ENCODE peak calls at places on chromosomes 5 and 9, in four cellular contexts. One of them, this sample, is unnamed.

GRCh38 chr9:107847977-107848376 is 358.4 kb upstream of the KLF4 start:
- DNase-seq in neural crest cell: no peak
- DNase-seq in CD4-positive, CD25-positive, alpha-beta regulatory T cell: no peak
- DNase-seq in CD8-positive, alpha-beta memory T cell: no peak
- DNase-seq in this sample: no peak

GRCh38 chr5:10401499-10401898 is 40.2 kb upstream of the ROPN1L start:
- DNase-seq in neural crest cell: no peak
- DNase-seq in CD4-positive, CD25-positive, alpha-beta regulatory T cell: no peak
- DNase-seq in CD8-positive, alpha-beta memory T cell: no peak
- DNase-seq in this sample: no peak

GRCh38 chr5:145697251-145698016 is 137.7 kb downstream of the PRELID2 start:
- DNase-seq in neural crest cell: no peak
- DNase-seq in CD4-positive, CD25-positive, alpha-beta regulatory T cell: peak
- DNase-seq in CD8-positive, alpha-beta memory T cell: no peak
- DNase-seq in this sample: no peak

GRCh38 chr9:93288891-93289883 is 105.2 kb downstream of the WNK2 start:
- DNase-seq in neural crest cell: no peak
- DNase-seq in CD4-positive, CD25-positive, alpha-beta regulatory T cell: no peak
- DNase-seq in CD8-positive, alpha-beta memory T cell: no peak
- DNase-seq in this sample: no peak

GRCh38 chr5:1875843-1876671 is 6.7 kb downstream of the IRX4 start:
- DNase-seq in neural crest cell: no peak
- DNase-seq in CD4-positive, CD25-positive, alpha-beta regulatory T cell: no peak
- DNase-seq in CD8-positive, alpha-beta memory T cell: no peak
- DNase-seq in this sample: no peak

GRCh38 chr5:172505840-172506638 is 51.7 kb upstream of the SH3PXD2B start:
- DNase-seq in neural crest cell: no peak
- DNase-seq in CD4-positive, CD25-positive, alpha-beta regulatory T cell: no peak
- DNase-seq in CD8-positive, alpha-beta memory T cell: no peak
- DNase-seq in this sample: peak

GRCh38 chr5:122050959-122051358 is 27.1 kb downstream of the LOX start:
- DNase-seq in neural crest cell: no peak
- DNase-seq in CD4-positive, CD25-positive, alpha-beta regulatory T cell: no peak
- DNase-seq in CD8-positive, alpha-beta memory T cell: no peak
- DNase-seq in this sample: no peak

GRCh38 chr9:128005938-128006337 is 25.1 kb upstream of the EEIG1 start:
- DNase-seq in neural crest cell: no peak
- DNase-seq in CD4-positive, CD25-positive, alpha-beta regulatory T cell: no peak
- DNase-seq in CD8-positive, alpha-beta memory T cell: no peak
- DNase-seq in this sample: no peak

GRCh38 chr9:3788211-3788610 is 262.4 kb upstream of the RFX3 start:
- DNase-seq in neural crest cell: no peak
- DNase-seq in CD4-positive, CD25-positive, alpha-beta regulatory T cell: no peak
- DNase-seq in CD8-positive, alpha-beta memory T cell: no peak
- DNase-seq in this sample: no peak